ENCODE peak calls at places on chromosomes 11 and 22, in eight cellular contexts. W, S, H, Y, G, O, A and V are unnamed samples.
A peak's percentile ranks its signal among the peaks of the same experiment; 100 is the strongest.

GRCh38 chr22:38465673-38466490 is 2.0 kb upstream of the KDELR3 start:
- DNase-seq in W (no peak), S (no peak), H (no peak), Y (no peak), G (no peak), O (no peak), A (no peak), V (no peak)

GRCh38 chr22:48931452-48931851 is 896.2 kb downstream of the BRD1 start:
- DNase-seq in W (no peak), S (no peak), H (no peak), Y (no peak), G (no peak), O (no peak), A (peak; percentile 15), V (no peak)

GRCh38 chr22:45478108-45478771 is 24.4 kb upstream of the FBLN1 start:
- DNase-seq in W (no peak), S (no peak), H (peak; percentile 90), Y (peak; percentile 98), G (no peak), O (peak; percentile 20), A (no peak), V (no peak)

GRCh38 chr11:60080523-60080922 is 7.9 kb upstream of the MS4A2 start:
- DNase-seq in W (no peak), S (no peak), H (no peak), Y (no peak), G (no peak), O (no peak), A (no peak), V (no peak)

GRCh38 chr22:37469416-37470086 is 16.6 kb downstream of the MFNG start:
- DNase-seq in W (no peak), S (no peak), H (no peak), Y (no peak), G (no peak), O (no peak), A (no peak), V (no peak)

GRCh38 chr22:47515384-47516125 is 753.1 kb downstream of the TBC1D22A start:
- DNase-seq in W (peak; percentile 87), S (no peak), H (no peak), Y (no peak), G (no peak), O (no peak), A (no peak), V (peak; percentile 12)

GRCh38 chr22:31275018-31275417 is 17.3 kb downstream of the PIK3IP1 start:
- DNase-seq in W (peak; percentile 34), S (no peak), H (no peak), Y (no peak), G (no peak), O (no peak), A (no peak), V (no peak)

GRCh38 chr11:103055174-103055890 is 36.6 kb downstream of the DCUN1D5 start:
- DNase-seq in W (peak; percentile 27), S (peak; percentile 37), H (peak; percentile 49), Y (peak; percentile 38), G (no peak), O (peak; percentile 9), A (no peak), V (peak; percentile 4)

GRCh38 chr11:44623321-44623715 is 57.9 kb downstream of the CD82 start:
- DNase-seq in W (no peak), S (no peak), H (no peak), Y (no peak), G (no peak), O (no peak), A (peak; percentile 35), V (no peak)